ENCODE peak calls at places on chromosomes 2 and 18, in eight cellular contexts. One of them, this sample, is unnamed.

GRCh38 chr2:112136081-112136480 is 2.1 kb upstream of the FBLN7 start:
- DNase-seq in adrenal gland: no peak
- DNase-seq in right lobe of liver: no peak
- DNase-seq in A549: no peak
- DNase-seq in testis: no peak
- DNase-seq in IMR-90: no peak
- DNase-seq in ovary: no peak
- DNase-seq in body of pancreas: no peak
- DNase-seq in this sample: no peak

GRCh38 chr2:223725494-223725893 is 111.9 kb downstream of the AP1S3 start:
- DNase-seq in adrenal gland: peak
- DNase-seq in right lobe of liver: no peak
- DNase-seq in A549: peak
- DNase-seq in testis: peak
- DNase-seq in IMR-90: peak
- DNase-seq in ovary: peak
- DNase-seq in body of pancreas: peak
- DNase-seq in this sample: no peak

GRCh38 chr2:150591901-150592300 is 104.4 kb upstream of the RND3 start:
- DNase-seq in adrenal gland: no peak
- DNase-seq in right lobe of liver: no peak
- DNase-seq in A549: no peak
- DNase-seq in testis: no peak
- DNase-seq in IMR-90: peak
- DNase-seq in ovary: no peak
- DNase-seq in body of pancreas: no peak
- DNase-seq in this sample: no peak

GRCh38 chr18:58257461-58257860 is 213.4 kb downstream of the NEDD4L start:
- DNase-seq in adrenal gland: no peak
- DNase-seq in right lobe of liver: no peak
- DNase-seq in A549: no peak
- DNase-seq in testis: no peak
- DNase-seq in IMR-90: peak
- DNase-seq in ovary: no peak
- DNase-seq in body of pancreas: no peak
- DNase-seq in this sample: no peak

GRCh38 chr2:187547353-187547979 is 6.8 kb downstream of the TFPI start:
- DNase-seq in adrenal gland: peak
- DNase-seq in right lobe of liver: no peak
- DNase-seq in A549: peak
- DNase-seq in testis: peak
- DNase-seq in IMR-90: peak
- DNase-seq in ovary: no peak
- DNase-seq in body of pancreas: no peak
- DNase-seq in this sample: peak

GRCh38 chr2:70381235-70381634 is 79.4 kb upstream of the FAM136A start:
- DNase-seq in adrenal gland: no peak
- DNase-seq in right lobe of liver: no peak
- DNase-seq in A549: no peak
- DNase-seq in testis: no peak
- DNase-seq in IMR-90: peak
- DNase-seq in ovary: no peak
- DNase-seq in body of pancreas: no peak
- DNase-seq in this sample: no peak

GRCh38 chr2:241850544-241851324 is 8.0 kb downstream of the PDCD1 start:
- DNase-seq in adrenal gland: no peak
- DNase-seq in right lobe of liver: no peak
- DNase-seq in A549: no peak
- DNase-seq in testis: peak
- DNase-seq in IMR-90: no peak
- DNase-seq in ovary: no peak
- DNase-seq in body of pancreas: no peak
- DNase-seq in this sample: peak

GRCh38 chr2:172021074-172021931 is 21.6 kb downstream of the METAP1D start:
- DNase-seq in adrenal gland: no peak
- DNase-seq in right lobe of liver: no peak
- DNase-seq in A549: no peak
- DNase-seq in testis: no peak
- DNase-seq in IMR-90: peak
- DNase-seq in ovary: no peak
- DNase-seq in body of pancreas: peak
- DNase-seq in this sample: no peak

GRCh38 chr2:120540719-120541552 is 194.7 kb upstream of the GLI2 start:
- DNase-seq in adrenal gland: no peak
- DNase-seq in right lobe of liver: no peak
- DNase-seq in A549: no peak
- DNase-seq in testis: no peak
- DNase-seq in IMR-90: no peak
- DNase-seq in ovary: no peak
- DNase-seq in body of pancreas: no peak
- DNase-seq in this sample: peak

GRCh38 chr2:27083410-27084296 is 2.9 kb upstream of the KHK start:
- DNase-seq in adrenal gland: no peak
- DNase-seq in right lobe of liver: no peak
- DNase-seq in A549: no peak
- DNase-seq in testis: no peak
- DNase-seq in IMR-90: no peak
- DNase-seq in ovary: no peak
- DNase-seq in body of pancreas: no peak
- DNase-seq in this sample: no peak

GRCh38 chr18:75269140-75269676 is 58.6 kb downstream of the TSHZ1 start:
- DNase-seq in adrenal gland: no peak
- DNase-seq in right lobe of liver: no peak
- DNase-seq in A549: no peak
- DNase-seq in testis: no peak
- DNase-seq in IMR-90: no peak
- DNase-seq in ovary: no peak
- DNase-seq in body of pancreas: no peak
- DNase-seq in this sample: no peak

GRCh38 chr2:123609077-123609476 is 416.0 kb upstream of the CNTNAP5 start:
- DNase-seq in adrenal gland: no peak
- DNase-seq in right lobe of liver: no peak
- DNase-seq in A549: no peak
- DNase-seq in testis: no peak
- DNase-seq in IMR-90: no peak
- DNase-seq in ovary: no peak
- DNase-seq in body of pancreas: no peak
- DNase-seq in this sample: no peak

GRCh38 chr2:9889812-9890261 is 46.6 kb downstream of the TAF1B start:
- DNase-seq in adrenal gland: no peak
- DNase-seq in right lobe of liver: no peak
- DNase-seq in A549: no peak
- DNase-seq in testis: no peak
- DNase-seq in IMR-90: peak
- DNase-seq in ovary: no peak
- DNase-seq in body of pancreas: peak
- DNase-seq in this sample: no peak

GRCh38 chr18:80149667-80150066 is 40.6 kb downstream of the ADNP2 start:
- DNase-seq in adrenal gland: no peak
- DNase-seq in right lobe of liver: no peak
- DNase-seq in A549: no peak
- DNase-seq in testis: no peak
- DNase-seq in IMR-90: no peak
- DNase-seq in ovary: no peak
- DNase-seq in body of pancreas: no peak
- DNase-seq in this sample: no peak

GRCh38 chr18:80145191-80145799 is 36.2 kb downstream of the ADNP2 start:
- DNase-seq in adrenal gland: no peak
- DNase-seq in right lobe of liver: no peak
- DNase-seq in A549: no peak
- DNase-seq in testis: no peak
- DNase-seq in IMR-90: peak
- DNase-seq in ovary: no peak
- DNase-seq in body of pancreas: no peak
- DNase-seq in this sample: no peak

GRCh38 chr18:80147037-80147417 is 38.0 kb downstream of the ADNP2 start:
- DNase-seq in adrenal gland: peak
- DNase-seq in right lobe of liver: no peak
- DNase-seq in A549: no peak
- DNase-seq in testis: no peak
- DNase-seq in IMR-90: no peak
- DNase-seq in ovary: no peak
- DNase-seq in body of pancreas: no peak
- DNase-seq in this sample: no peak

GRCh38 chr18:80148316-80149199 is 39.5 kb downstream of the ADNP2 start:
- DNase-seq in adrenal gland: peak
- DNase-seq in right lobe of liver: no peak
- DNase-seq in A549: no peak
- DNase-seq in testis: no peak
- DNase-seq in IMR-90: no peak
- DNase-seq in ovary: no peak
- DNase-seq in body of pancreas: peak
- DNase-seq in this sample: peak

DNA sequence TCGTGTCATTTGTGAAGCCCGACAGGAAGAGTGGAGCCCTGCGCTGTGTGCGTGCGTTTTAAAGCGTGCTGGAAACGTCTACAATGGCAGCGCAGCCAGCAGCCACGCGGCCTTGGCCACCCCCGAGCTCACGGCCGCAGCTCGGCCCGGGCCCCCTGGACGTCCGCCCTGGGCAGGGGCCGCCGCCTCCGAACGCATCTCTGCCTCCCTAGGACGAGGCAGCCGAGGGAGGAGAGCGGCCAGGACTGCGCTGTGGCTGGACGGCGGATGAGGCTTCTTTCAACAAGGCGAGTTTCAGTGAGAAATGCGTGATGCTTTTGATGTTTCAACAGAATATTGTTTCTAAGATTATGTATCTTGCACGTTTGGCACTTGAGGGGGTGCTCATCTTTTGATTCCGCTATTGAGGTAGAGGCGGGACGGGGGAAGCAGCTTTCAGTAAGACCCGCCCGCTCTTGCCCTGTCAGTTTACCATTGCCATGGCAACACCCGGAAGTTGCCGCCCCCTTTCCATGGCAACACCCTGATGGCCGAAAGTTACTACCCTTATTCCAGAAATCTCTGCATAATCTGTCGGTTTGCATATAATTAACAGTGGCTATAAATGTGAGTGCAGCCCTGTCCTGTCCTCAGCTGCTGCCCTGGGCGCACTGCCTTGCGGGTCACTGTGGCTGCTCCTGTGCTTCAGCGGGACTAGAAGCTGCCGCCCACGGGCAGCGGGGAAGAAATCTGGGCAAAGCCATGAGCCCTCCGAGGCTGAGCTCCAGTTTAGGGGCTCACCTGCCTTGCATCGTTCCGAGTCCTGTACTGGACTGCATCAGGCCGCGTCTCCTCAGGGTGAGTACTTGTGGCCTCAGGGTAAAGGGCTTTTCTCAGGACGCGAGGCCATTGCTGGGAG is 38.6 kb downstream of the ADNP2 start:
- DNase-seq in adrenal gland: peak
- DNase-seq in right lobe of liver: peak
- DNase-seq in A549: peak
- DNase-seq in testis: peak
- DNase-seq in IMR-90: peak
- DNase-seq in ovary: peak
- DNase-seq in body of pancreas: peak
- DNase-seq in this sample: peak
- TF ChIP-seq POLR2A in adrenal gland: peak
- TF ChIP-seq POLR2A in right lobe of liver: peak
- TF ChIP-seq POLR2A in A549: peak
- TF ChIP-seq POLR2A in testis: no peak
- TF ChIP-seq POLR2A in IMR-90: no peak
- TF ChIP-seq POLR2A in ovary: no peak
- TF ChIP-seq POLR2A in body of pancreas: peak
- TF ChIP-seq POLR2A in this sample: peak

GRCh38 chr2:41933585-41934322 is 114.1 kb upstream of the PKDCC start:
- DNase-seq in adrenal gland: peak
- DNase-seq in right lobe of liver: no peak
- DNase-seq in A549: peak
- DNase-seq in testis: peak
- DNase-seq in IMR-90: peak
- DNase-seq in ovary: peak
- DNase-seq in body of pancreas: no peak
- DNase-seq in this sample: no peak
- H3K27ac ChIP-seq in adrenal gland: peak
- H3K27ac ChIP-seq in right lobe of liver: no peak
- H3K27ac ChIP-seq in A549: peak
- H3K27ac ChIP-seq in testis: peak
- H3K27ac ChIP-seq in IMR-90: peak
- H3K27ac ChIP-seq in ovary: peak
- H3K27ac ChIP-seq in body of pancreas: no peak
- H3K27ac ChIP-seq in this sample: no peak

GRCh38 chr2:134455426-134455825 is 201.6 kb downstream of the MGAT5 start:
- DNase-seq in adrenal gland: no peak
- DNase-seq in right lobe of liver: no peak
- DNase-seq in A549: no peak
- DNase-seq in testis: no peak
- DNase-seq in IMR-90: no peak
- DNase-seq in ovary: no peak
- DNase-seq in body of pancreas: no peak
- DNase-seq in this sample: no peak
- TF ChIP-seq POLR2A in adrenal gland: no peak
- TF ChIP-seq POLR2A in right lobe of liver: no peak
- TF ChIP-seq POLR2A in A549: no peak
- TF ChIP-seq POLR2A in testis: no peak
- TF ChIP-seq POLR2A in IMR-90: no peak
- TF ChIP-seq POLR2A in ovary: no peak
- TF ChIP-seq POLR2A in body of pancreas: no peak
- TF ChIP-seq POLR2A in this sample: no peak

GRCh38 chr2:14633031-14633430 is 514 bp downstream of the LRATD1 start:
- DNase-seq in adrenal gland: peak
- DNase-seq in right lobe of liver: peak
- DNase-seq in A549: no peak
- DNase-seq in testis: no peak
- DNase-seq in IMR-90: no peak
- DNase-seq in ovary: peak
- DNase-seq in body of pancreas: peak
- DNase-seq in this sample: peak

GRCh38 chr2:14634223-14634884 is 1.8 kb downstream of the LRATD1 start:
- DNase-seq in adrenal gland: peak
- DNase-seq in right lobe of liver: peak
- DNase-seq in A549: peak
- DNase-seq in testis: peak
- DNase-seq in IMR-90: peak
- DNase-seq in ovary: peak
- DNase-seq in body of pancreas: peak
- DNase-seq in this sample: peak

GRCh38 chr2:14633451-14634211 is 1.1 kb downstream of the LRATD1 start:
- DNase-seq in adrenal gland: no peak
- DNase-seq in right lobe of liver: peak
- DNase-seq in A549: no peak
- DNase-seq in testis: peak
- DNase-seq in IMR-90: no peak
- DNase-seq in ovary: peak
- DNase-seq in body of pancreas: peak
- DNase-seq in this sample: peak

GRCh38 chr2:14632133-14632936 is at the start of gene LRATD1:
- DNase-seq in adrenal gland: peak
- DNase-seq in right lobe of liver: peak
- DNase-seq in A549: peak
- DNase-seq in testis: peak
- DNase-seq in IMR-90: peak
- DNase-seq in ovary: peak
- DNase-seq in body of pancreas: peak
- DNase-seq in this sample: peak

DNA sequence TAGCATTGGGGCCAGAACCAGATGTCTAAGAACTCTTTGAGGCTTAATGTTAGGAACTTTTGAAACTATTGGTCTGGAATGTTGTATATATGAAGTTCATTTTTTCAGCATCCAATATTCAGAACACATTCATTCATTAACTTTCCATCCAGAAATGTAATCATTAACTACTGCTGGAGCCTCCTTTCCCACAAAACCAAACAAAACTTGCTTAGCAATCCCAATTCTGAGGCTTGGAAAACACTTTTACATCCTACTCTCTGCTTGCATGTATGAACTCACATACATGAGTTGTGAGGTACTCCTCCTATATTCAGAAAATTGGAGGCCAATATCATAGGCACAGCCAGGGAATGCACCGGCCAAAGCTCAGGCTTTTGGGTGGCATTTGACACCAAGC is 841 bp upstream of the LRATD1 start:
- DNase-seq in adrenal gland: no peak
- DNase-seq in right lobe of liver: no peak
- DNase-seq in A549: no peak
- DNase-seq in testis: no peak
- DNase-seq in IMR-90: no peak
- DNase-seq in ovary: no peak
- DNase-seq in body of pancreas: no peak
- DNase-seq in this sample: no peak
- H3K27ac ChIP-seq in adrenal gland: no peak
- H3K27ac ChIP-seq in right lobe of liver: no peak
- H3K27ac ChIP-seq in A549: no peak
- H3K27ac ChIP-seq in testis: no peak
- H3K27ac ChIP-seq in IMR-90: no peak
- H3K27ac ChIP-seq in ovary: no peak
- H3K27ac ChIP-seq in body of pancreas: no peak
- H3K27ac ChIP-seq in this sample: no peak